ENCODE peak calls at places on chromosomes 11 and 22, in eight cellular contexts. E is mammary epithelial cell, C is mucosa of descending colon, I is cardiac muscle cell, Q is colonic mucosa, G is psoas muscle, F is BE2C, V is prostate gland. M is an unnamed sample.

GRCh38 chr22:48744967-48745841 is 1082.5 kb downstream of the BRD1 start:
- DNase-seq in G (no peak), Q (peak; percentile 11), V (peak; percentile 1), I (no peak), F (no peak), E (no peak), C (no peak), M (no peak)

GRCh38 chr11:34639545-34639944 is 18.7 kb downstream of the EHF start:
- DNase-seq in G (no peak), I (no peak), Q (peak; percentile 75), C (peak; percentile 58), E (no peak), F (no peak), V (no peak), M (no peak)

GRCh38 chr11:125777309-125777708 is 1.3 kb downstream of the PATE2 start:
- DNase-seq in F (no peak), C (no peak), Q (no peak), I (peak; percentile 52), V (no peak), G (no peak), E (peak; percentile 40), M (no peak)

GRCh38 chr11:35165416-35166368 is 26.7 kb downstream of the CD44 start:
- DNase-seq in G (no peak), Q (peak; percentile 56), V (no peak), F (no peak), C (peak; percentile 71), I (peak; percentile 87), E (peak; percentile 71), M (no peak)

GRCh38 chr11:4181780-4182721 is 87.5 kb downstream of the RRM1 start:
- DNase-seq in C (peak; percentile 75), E (peak; percentile 44), Q (peak; percentile 57), V (peak; percentile 60), G (no peak), I (peak; percentile 64), F (peak; percentile 64), M (peak; percentile 72)

GRCh38 chr11:94120946-94121345 is 7.7 kb upstream of the PANX1 start:
- DNase-seq in F (no peak), I (no peak), C (no peak), V (no peak), Q (no peak), G (no peak), E (no peak), M (no peak)

GRCh38 chr11:36540998-36541397 is 26.8 kb upstream of the RAG1 start:
- DNase-seq in E (peak; percentile 53), I (peak; percentile 43), F (peak; percentile 47), Q (peak; percentile 53), G (no peak), V (no peak), C (peak; percentile 73), M (no peak)

GRCh38 chr11:120180571-120181445 is 30.0 kb upstream of the OAF start:
- DNase-seq in Q (peak; percentile 17), E (peak; percentile 20), F (no peak), C (peak; percentile 5), G (peak; percentile 39), V (no peak), I (peak; percentile 49), M (no peak)

GRCh38 chr11:3709977-3710376 is 38.8 kb upstream of the CHRNA10 start:
- DNase-seq in V (peak; percentile 58), F (no peak), E (peak; percentile 3), C (no peak), Q (no peak), G (no peak), I (peak; percentile 20), M (no peak)

GRCh38 chr22:21633481-21633880 is 921 bp downstream of the CCDC116 start:
- DNase-seq in E (peak; percentile 65), F (no peak), G (no peak), Q (no peak), C (no peak), V (no peak), I (no peak), M (no peak)
- H3K4me1 ChIP-seq in E (peaks cover 10% of the 10 kb centered on the region), F (peaks cover 3% of the 10 kb centered on the region), G (no peaks in the 10 kb centered on the region), Q (peaks cover under 1% of the 10 kb centered on the region), C (peaks cover 5% of the 10 kb centered on the region), V (peaks cover 5% of the 10 kb centered on the region), I (no peaks in the 10 kb centered on the region), M (peaks cover 5% of the 10 kb centered on the region)

GRCh38 chr22:40363059-40363458 is 7.3 kb upstream of the SGSM3 start:
- DNase-seq in F (no peak), I (no peak), E (no peak), V (no peak), Q (no peak), C (no peak), G (no peak), M (no peak)

GRCh38 chr22:40364431-40364830 is 6.0 kb upstream of the SGSM3 start:
- DNase-seq in F (no peak), I (no peak), E (no peak), C (no peak), Q (no peak), G (no peak), V (no peak), M (no peak)

GRCh38 chr22:40361100-40361499 is 9.3 kb upstream of the SGSM3 start:
- DNase-seq in I (no peak), E (no peak), V (no peak), C (no peak), Q (no peak), G (no peak), F (no peak), M (no peak)
- H3K4me3 ChIP-seq in I (no peak overlapping the region), E (no peak overlapping the region), V (no peak overlapping the region), C (no peak overlapping the region), Q (no peak overlapping the region), G (no peak overlapping the region), F (no peak overlapping the region), M (no peak overlapping the region)

DNA sequence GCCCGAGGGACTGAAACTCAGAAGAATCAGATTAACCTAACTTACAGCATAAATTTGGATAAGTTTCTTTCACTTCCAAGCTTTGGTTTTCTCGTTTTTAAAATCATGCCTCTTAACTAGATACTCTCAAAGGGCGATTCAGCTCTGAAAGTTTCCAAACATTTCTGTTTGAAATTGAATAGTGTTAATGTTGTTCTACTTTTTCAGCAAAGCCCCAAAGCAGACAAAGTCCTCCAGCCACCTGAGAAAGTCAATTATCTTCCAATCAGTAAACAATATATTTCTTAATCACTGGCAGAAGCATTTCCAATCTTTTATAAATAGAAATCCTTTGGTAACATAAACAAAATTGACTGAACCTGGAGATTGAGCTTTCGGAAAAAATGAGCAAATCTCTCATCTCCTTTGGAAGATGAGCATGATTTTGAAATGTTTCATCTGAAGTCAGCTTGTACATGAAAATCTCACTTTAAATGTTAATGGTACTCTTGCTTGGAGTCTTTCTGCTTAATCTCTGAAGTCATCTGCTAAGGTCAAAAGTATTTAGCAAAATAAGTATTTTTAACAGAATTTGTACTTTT is 84.4 kb upstream of the FIBIN start:
- DNase-seq in Q (no peak), V (no peak), C (no peak), F (no peak), G (no peak), I (no peak), E (no peak), M (no peak)
- H3K4me1 ChIP-seq in Q (no peaks in the 10 kb centered on the region), V (peaks cover 5% of the 10 kb centered on the region), C (no peaks in the 10 kb centered on the region), F (no peaks in the 10 kb centered on the region), G (no peaks in the 10 kb centered on the region), I (no peaks in the 10 kb centered on the region), E (no peaks in the 10 kb centered on the region), M (no peaks in the 10 kb centered on the region)

GRCh38 chr22:26672590-26673468 is 15.4 kb downstream of the MIAT start:
- DNase-seq in C (peak; percentile 97), I (peak; percentile 96), Q (peak; percentile 95), V (peak; percentile 88), E (peak; percentile 90), G (peak; percentile 95), F (peak; percentile 93), M (peak; percentile 96)

GRCh38 chr22:26675687-26676273 is 18.4 kb downstream of the MIAT start:
- DNase-seq in G (no peak), F (no peak), Q (no peak), C (no peak), V (no peak), E (no peak), I (no peak), M (no peak)

GRCh38 chr22:26673485-26673884 is 16.1 kb downstream of the MIAT start:
- DNase-seq in E (peak; percentile 86), C (no peak), V (no peak), I (no peak), G (no peak), Q (peak; percentile 35), F (no peak), M (no peak)

GRCh38 chr22:26672060-26672471 is 14.7 kb downstream of the MIAT start:
- DNase-seq in V (no peak), I (no peak), G (no peak), F (no peak), Q (peak; percentile 21), C (peak; percentile 21), E (no peak), M (peak; percentile 66)

GRCh38 chr22:26674211-26675190 is 17.1 kb downstream of the MIAT start:
- DNase-seq in E (peak; percentile 29), I (no peak), G (no peak), V (no peak), C (no peak), F (no peak), Q (no peak), M (no peak)
- H3K4me3 ChIP-seq in E (peak overlapping the region; percentile 2), I (peak overlapping the region; percentile 65), G (peak overlapping the region; percentile 95), V (no peak overlapping the region), C (no peak overlapping the region), F (no peak overlapping the region), Q (no peak overlapping the region), M (no peak overlapping the region)

DNA sequence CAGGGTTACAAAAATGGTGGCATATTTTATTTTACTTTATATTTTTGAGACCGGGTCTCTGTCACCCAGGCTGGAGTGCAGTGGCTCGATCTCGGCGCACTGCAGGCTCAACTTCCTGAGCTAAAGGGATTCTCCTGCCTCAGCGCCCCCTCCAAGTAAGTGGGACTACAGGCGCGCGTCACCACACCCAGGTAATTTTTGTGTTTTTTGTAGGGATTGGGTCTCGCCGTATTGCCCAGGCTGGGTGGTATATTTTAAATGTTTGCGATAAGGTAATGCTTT is 652 bp upstream of the FOSL1 start:
- DNase-seq in E (no peak), C (no peak), F (no peak), G (no peak), V (no peak), I (no peak), Q (no peak), M (no peak)
- H3K4me1 ChIP-seq in E (peaks cover 53% of the 10 kb centered on the region), C (peaks cover 16% of the 10 kb centered on the region), F (no peaks in the 10 kb centered on the region), G (no peaks in the 10 kb centered on the region), V (no peaks in the 10 kb centered on the region), I (no peaks in the 10 kb centered on the region), Q (peaks cover 9% of the 10 kb centered on the region), M (no peaks in the 10 kb centered on the region)

GRCh38 chr11:134413334-134414035 is 1.4 kb upstream of the B3GAT1 start:
- DNase-seq in I (no peak), F (no peak), Q (no peak), G (no peak), C (no peak), E (no peak), V (no peak), M (no peak)
- H3K4me3 ChIP-seq in I (no peak overlapping the region), F (peak overlapping the region; percentile 53), Q (no peak overlapping the region), G (no peak overlapping the region), C (no peak overlapping the region), E (no peak overlapping the region), V (no peak overlapping the region), M (no peak overlapping the region)

DNA sequence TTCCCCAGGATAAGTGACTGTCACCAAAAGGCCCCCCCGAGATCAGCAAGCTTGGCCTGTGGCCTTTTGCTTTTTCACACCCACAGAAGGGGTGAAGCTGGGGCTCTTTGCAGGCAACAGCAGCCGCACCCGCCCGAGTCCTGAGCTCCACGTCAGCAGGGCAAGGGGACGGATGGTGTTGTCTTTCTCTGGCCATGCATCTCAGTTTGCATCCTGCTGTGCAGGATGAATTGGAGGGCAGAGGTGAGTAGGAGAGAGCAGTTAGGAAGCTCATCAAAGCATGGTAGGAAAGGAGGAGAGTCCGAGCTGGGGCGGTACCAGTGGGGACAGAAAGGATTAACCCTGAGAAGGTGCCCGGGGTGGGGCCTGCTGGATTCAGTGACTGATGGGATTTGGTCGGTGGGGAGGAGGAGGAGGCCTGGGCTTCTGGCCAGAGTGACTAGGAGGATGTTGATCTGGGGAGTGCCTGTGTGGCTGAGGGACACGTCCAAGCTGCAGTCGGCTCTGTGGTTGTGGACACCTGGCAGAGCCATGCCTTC is 14.5 kb downstream of the FAM83F start:
- DNase-seq in E (peak; percentile 70), V (peak; percentile 63), Q (peak; percentile 59), C (peak; percentile 40), I (no peak), G (no peak), F (no peak), M (no peak)
- H3K4me1 ChIP-seq in E (peaks cover 59% of the 10 kb centered on the region), V (peaks cover 10% of the 10 kb centered on the region), Q (no peaks in the 10 kb centered on the region), C (peaks cover 11% of the 10 kb centered on the region), I (peaks cover 14% of the 10 kb centered on the region), G (no peaks in the 10 kb centered on the region), F (peaks cover 6% of the 10 kb centered on the region), M (no peaks in the 10 kb centered on the region)

M was measured in right cardiac atrium.